ENCODE peak calls at places on chromosomes 16 and 17, in eight cellular contexts. G, D, W, S, L, M, X and A are unnamed samples.

GRCh38 chr17:3886776-3887175 is 6.1 kb downstream of the CAMKK1 start:
- DNase-seq in G (no peak), D (no peak), W (no peak), S (no peak), L (no peak), M (no peak), X (no peak), A (no peak)

GRCh38 chr16:85891776-85892166 is 7.2 kb upstream of the IRF8 start:
- DNase-seq in G (no peak), D (no peak), W (no peak), S (no peak), L (no peak), M (no peak), X (no peak), A (no peak)

GRCh38 chr17:57894848-57895247 is 45.0 kb upstream of the MRPS23 start:
- DNase-seq in G (no peak), D (no peak), W (no peak), S (no peak), L (no peak), M (no peak), X (no peak), A (no peak)

GRCh38 chr16:87723224-87723619 is 42.6 kb downstream of the KLHDC4 start:
- DNase-seq in G (no peak), D (peak), W (peak), S (no peak), L (peak), M (peak), X (peak), A (no peak)

GRCh38 chr16:3189869-3190268 is 1.9 kb downstream of the OR1F1 start:
- DNase-seq in G (no peak), D (no peak), W (no peak), S (no peak), L (no peak), M (no peak), X (no peak), A (no peak)

GRCh38 chr16:73058616-73059409 is 10.9 kb upstream of the ZFHX3 start:
- DNase-seq in G (no peak), D (peak), W (peak), S (no peak), L (peak), M (peak), X (peak), A (no peak)

GRCh38 chr16:48386559-48387312 is 1.5 kb upstream of the SIAH1 start:
- DNase-seq in G (no peak), D (peak), W (no peak), S (no peak), L (no peak), M (no peak), X (no peak), A (no peak)

GRCh38 chr16:86959729-86960128 is 357.5 kb downstream of the C16orf95 start:
- DNase-seq in G (no peak), D (no peak), W (no peak), S (no peak), L (no peak), M (no peak), X (no peak), A (no peak)

GRCh38 chr17:62172492-62173291 is 107.6 kb upstream of the MED13 start:
- DNase-seq in G (no peak), D (no peak), W (no peak), S (no peak), L (peak), M (no peak), X (no peak), A (no peak)

GRCh38 chr17:76751416-76751993 is 13.6 kb downstream of the MFSD11 start:
- DNase-seq in G (no peak), D (no peak), W (no peak), S (no peak), L (no peak), M (no peak), X (no peak), A (no peak)

GRCh38 chr16:20598832-20599469 is 22.8 kb upstream of the ACSM2B start:
- DNase-seq in G (no peak), D (no peak), W (no peak), S (no peak), L (peak), M (no peak), X (no peak), A (no peak)

GRCh38 chr16:56690420-56691122 is 8.3 kb downstream of the MT1X start:
- DNase-seq in G (no peak), D (no peak), W (no peak), S (no peak), L (no peak), M (no peak), X (no peak), A (no peak)

GRCh38 chr16:66236301-66236700 is 130.2 kb upstream of the CDH5 start:
- DNase-seq in G (no peak), D (no peak), W (no peak), S (no peak), L (no peak), M (no peak), X (no peak), A (no peak)

GRCh38 chr16:71540-72341 is 690 bp downstream of the RHBDF1 start:
- DNase-seq in G (no peak), D (peak), W (peak), S (no peak), L (peak), M (peak), X (peak), A (peak)

GRCh38 chr16:85152414-85153030 is 40.2 kb upstream of the CIBAR2 start:
- DNase-seq in G (no peak), D (no peak), W (peak), S (no peak), L (no peak), M (peak), X (no peak), A (peak)

GRCh38 chr17:75840779-75841123 is 3.5 kb downstream of the UNC13D start:
- DNase-seq in G (no peak), D (no peak), W (no peak), S (no peak), L (no peak), M (no peak), X (no peak), A (no peak)

GRCh38 chr17:17191346-17191792 is 14.8 kb downstream of the PLD6 start:
- DNase-seq in G (no peak), D (no peak), W (no peak), S (no peak), L (no peak), M (peak), X (peak), A (no peak)

GRCh38 chr16:4591706-4592470 is 22.8 kb downstream of the UBALD1 start:
- DNase-seq in G (no peak), D (no peak), W (no peak), S (no peak), L (no peak), M (no peak), X (no peak), A (no peak)

GRCh38 chr16:30755955-30756780 is 5.7 kb downstream of the CFAP119 start:
- DNase-seq in G (no peak), D (no peak), W (no peak), S (no peak), L (no peak), M (no peak), X (no peak), A (no peak)

GRCh38 chr16:80710918-80711317 is 93.5 kb downstream of the CDYL2 start:
- DNase-seq in G (no peak), D (no peak), W (no peak), S (no peak), L (no peak), M (no peak), X (no peak), A (no peak)

GRCh38 chr16:11254913-11255736 is 879 bp downstream of the SOCS1 start:
- DNase-seq in G (peak), D (peak), W (peak), S (no peak), L (peak), M (peak), X (peak), A (peak)

GRCh38 chr17:31494259-31495048 is 103.0 kb downstream of the RAB11FIP4 start:
- DNase-seq in G (peak), D (no peak), W (peak), S (peak), L (no peak), M (no peak), X (no peak), A (peak)

GRCh38 chr17:80312621-80313135 is 52.0 kb downstream of the RNF213 start:
- DNase-seq in G (no peak), D (no peak), W (no peak), S (no peak), L (no peak), M (no peak), X (no peak), A (no peak)

GRCh38 chr16:75679366-75679765 is 2.6 kb upstream of the CPHXL2 start:
- DNase-seq in G (no peak), D (no peak), W (no peak), S (no peak), L (no peak), M (no peak), X (no peak), A (no peak)

GRCh38 chr16:84514874-84515835 is 10.7 kb upstream of the MEAK7 start:
- DNase-seq in G (peak), D (peak), W (no peak), S (no peak), L (no peak), M (no peak), X (no peak), A (no peak)

GRCh38 chr16:8655184-8655717 is 19.2 kb upstream of the ABAT start:
- DNase-seq in G (no peak), D (no peak), W (peak), S (no peak), L (peak), M (no peak), X (peak), A (no peak)

GRCh38 chr16:72939247-72939646 is 108.7 kb downstream of the ZFHX3 start:
- DNase-seq in G (no peak), D (no peak), W (no peak), S (no peak), L (no peak), M (no peak), X (peak), A (peak)

GRCh38 chr17:40417258-40417608 is 463 bp downstream of the TOP2A start:
- DNase-seq in G (no peak), D (no peak), W (no peak), S (no peak), L (peak), M (no peak), X (no peak), A (no peak)

GRCh38 chr16:29761882-29762281 is 16.1 kb upstream of the C16orf54 start:
- DNase-seq in G (no peak), D (no peak), W (no peak), S (no peak), L (peak), M (no peak), X (no peak), A (no peak)

GRCh38 chr17:49495842-49496182 is 719 bp downstream of the NGFR start:
- DNase-seq in G (no peak), D (no peak), W (no peak), S (no peak), L (no peak), M (no peak), X (no peak), A (no peak)

GRCh38 chr16:70610273-70611223 is 35.8 kb upstream of the IL34 start:
- DNase-seq in G (no peak), D (no peak), W (no peak), S (no peak), L (no peak), M (peak), X (no peak), A (no peak)

GRCh38 chr16:11743308-11744074 is 834 bp upstream of the TXNDC11 start:
- DNase-seq in G (peak), D (peak), W (peak), S (no peak), L (peak), M (no peak), X (peak), A (no peak)

GRCh38 chr17:38327936-38328335 is 15.8 kb downstream of the GPR179 start:
- DNase-seq in G (no peak), D (no peak), W (no peak), S (no peak), L (no peak), M (no peak), X (no peak), A (no peak)

GRCh38 chr17:61833536-61834203 is 29.7 kb downstream of the BRIP1 start:
- DNase-seq in G (no peak), D (no peak), W (peak), S (peak), L (no peak), M (no peak), X (peak), A (peak)

GRCh38 chr16:72203401-72203800 is 31.4 kb upstream of the PMFBP1 start:
- DNase-seq in G (no peak), D (no peak), W (peak), S (no peak), L (no peak), M (no peak), X (peak), A (peak)

GRCh38 chr17:1643293-1643998 is 2.1 kb downstream of the SCARF1 start:
- DNase-seq in G (peak), D (no peak), W (peak), S (no peak), L (no peak), M (peak), X (no peak), A (peak)

GRCh38 chr17:44990994-44991393 is 22.9 kb upstream of the C1QL1 start:
- DNase-seq in G (no peak), D (no peak), W (no peak), S (no peak), L (no peak), M (no peak), X (no peak), A (no peak)

GRCh38 chr17:8534498-8535188 is 95.9 kb downstream of the MYH10 start:
- DNase-seq in G (no peak), D (no peak), W (no peak), S (no peak), L (no peak), M (no peak), X (no peak), A (no peak)
- H3K27ac ChIP-seq in G (no peak), D (no peak), W (no peak), S (no peak), L (no peak), M (no peak), X (no peak), A (no peak)

GRCh38 chr17:13017623-13018462 is at the start of gene ELAC2:
- DNase-seq in G (peak), D (peak), W (peak), S (peak), L (peak), M (peak), X (peak), A (peak)
- TF ChIP-seq CTCF in G (peak), D (peak), W (no peak), S (peak), L (peak), M (peak), X (no peak), A (peak)

GRCh38 chr17:60398227-60398959 is 6.5 kb upstream of the USP32 start:
- DNase-seq in G (no peak), D (no peak), W (no peak), S (no peak), L (peak), M (no peak), X (no peak), A (no peak)

GRCh38 chr17:60393840-60394529 is 2.1 kb upstream of the USP32 start:
- DNase-seq in G (no peak), D (no peak), W (no peak), S (no peak), L (no peak), M (no peak), X (no peak), A (no peak)

GRCh38 chr17:60396412-60396811 is 4.5 kb upstream of the USP32 start:
- DNase-seq in G (no peak), D (no peak), W (no peak), S (no peak), L (no peak), M (no peak), X (no peak), A (no peak)

GRCh38 chr17:60392845-60393702 is 1.1 kb upstream of the USP32 start:
- DNase-seq in G (no peak), D (peak), W (peak), S (no peak), L (peak), M (no peak), X (peak), A (peak)

GRCh38 chr17:60395508-60396065 is 3.7 kb upstream of the USP32 start:
- DNase-seq in G (no peak), D (no peak), W (no peak), S (no peak), L (no peak), M (no peak), X (no peak), A (no peak)
- H3K27ac ChIP-seq in G (no peak), D (no peak), W (no peak), S (no peak), L (no peak), M (no peak), X (no peak), A (no peak)

GRCh38 chr16:1583180-1583579 is 28.7 kb downstream of the IFT140 start:
- DNase-seq in G (no peak), D (no peak), W (no peak), S (no peak), L (no peak), M (no peak), X (no peak), A (no peak)
- TF ChIP-seq CTCF in G (no peak), D (no peak), W (no peak), S (no peak), L (no peak), M (no peak), X (no peak), A (no peak)

DNA sequence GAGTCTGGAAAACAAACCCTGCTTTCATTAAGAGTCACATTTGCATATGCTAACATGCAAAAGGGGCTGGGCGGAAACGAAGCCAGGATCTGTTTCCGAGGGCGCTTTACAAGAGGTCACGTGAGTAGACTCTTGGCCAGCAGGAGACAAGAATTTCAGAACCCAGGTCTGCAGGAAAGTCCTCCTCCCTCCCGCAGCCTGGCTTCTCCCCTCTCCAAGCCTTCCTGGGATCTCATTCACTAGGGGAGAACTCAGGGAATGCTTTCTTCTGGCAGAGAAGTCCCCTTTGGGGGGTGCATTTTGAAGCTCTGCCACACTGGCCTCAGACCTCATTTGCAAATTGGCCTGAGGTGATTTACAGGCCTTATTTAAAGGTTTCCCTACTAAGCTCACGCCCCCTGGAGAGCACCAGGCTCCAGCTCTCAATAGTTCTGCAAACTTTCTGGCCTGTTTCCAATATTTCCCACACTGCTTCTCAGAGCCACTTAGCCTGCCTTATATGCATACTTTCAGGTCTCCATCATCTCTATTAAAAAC is 57.2 kb upstream of the CACNG5 start:
- DNase-seq in G (no peak), D (no peak), W (no peak), S (no peak), L (no peak), M (no peak), X (no peak), A (no peak)
- H3K27ac ChIP-seq in G (no peak), D (no peak), W (no peak), S (no peak), L (no peak), M (no peak), X (no peak), A (no peak)

DNA sequence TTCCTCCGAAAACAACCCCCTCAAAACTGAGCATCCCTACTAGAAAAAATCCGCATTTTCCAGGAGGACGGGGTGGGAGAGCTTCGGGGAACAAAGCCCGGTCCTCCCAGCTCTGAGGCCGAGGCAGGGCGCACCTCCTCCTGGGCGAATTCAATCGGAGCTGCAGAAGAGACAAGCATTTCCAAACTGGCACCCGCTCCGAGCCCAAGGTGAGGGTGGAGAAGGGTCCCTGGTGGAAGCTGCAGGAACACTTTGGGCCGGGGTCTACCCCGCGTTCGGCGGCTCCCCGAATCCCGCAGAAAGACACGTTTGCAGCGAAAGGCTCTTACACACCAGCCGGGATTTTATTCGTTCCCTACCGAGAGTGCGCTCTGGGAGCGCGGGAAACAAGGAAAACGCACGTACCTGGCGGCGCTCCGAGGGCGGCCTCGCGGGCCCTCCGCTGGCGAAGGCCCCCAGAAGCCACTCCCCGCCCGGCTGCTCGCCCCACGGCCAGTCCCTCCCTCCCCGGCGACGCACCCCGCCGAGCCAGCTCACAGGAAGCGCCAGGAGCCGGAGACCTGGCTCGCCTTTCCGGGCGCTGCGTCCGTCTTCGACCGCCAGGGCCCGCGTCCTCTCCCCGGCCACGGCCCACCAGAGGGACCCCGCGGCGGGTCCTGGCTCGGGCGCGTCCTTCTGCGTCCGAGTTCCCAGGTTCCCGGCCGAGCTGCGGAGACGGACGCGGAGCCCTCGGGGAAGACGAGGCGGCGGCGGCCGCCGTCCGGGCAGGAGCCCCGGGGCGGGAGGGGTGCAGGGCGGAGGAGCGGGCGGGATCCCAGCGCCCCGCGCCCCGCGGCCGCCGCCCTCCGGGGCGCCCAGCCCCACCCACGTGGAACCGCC is 49.8 kb upstream of the BAHCC1 start:
- DNase-seq in G (peak), D (peak), W (peak), S (peak), L (peak), M (peak), X (peak), A (peak)
- TF ChIP-seq CTCF in G (no peak), D (peak), W (peak), S (peak), L (peak), M (peak), X (no peak), A (no peak)

DNA sequence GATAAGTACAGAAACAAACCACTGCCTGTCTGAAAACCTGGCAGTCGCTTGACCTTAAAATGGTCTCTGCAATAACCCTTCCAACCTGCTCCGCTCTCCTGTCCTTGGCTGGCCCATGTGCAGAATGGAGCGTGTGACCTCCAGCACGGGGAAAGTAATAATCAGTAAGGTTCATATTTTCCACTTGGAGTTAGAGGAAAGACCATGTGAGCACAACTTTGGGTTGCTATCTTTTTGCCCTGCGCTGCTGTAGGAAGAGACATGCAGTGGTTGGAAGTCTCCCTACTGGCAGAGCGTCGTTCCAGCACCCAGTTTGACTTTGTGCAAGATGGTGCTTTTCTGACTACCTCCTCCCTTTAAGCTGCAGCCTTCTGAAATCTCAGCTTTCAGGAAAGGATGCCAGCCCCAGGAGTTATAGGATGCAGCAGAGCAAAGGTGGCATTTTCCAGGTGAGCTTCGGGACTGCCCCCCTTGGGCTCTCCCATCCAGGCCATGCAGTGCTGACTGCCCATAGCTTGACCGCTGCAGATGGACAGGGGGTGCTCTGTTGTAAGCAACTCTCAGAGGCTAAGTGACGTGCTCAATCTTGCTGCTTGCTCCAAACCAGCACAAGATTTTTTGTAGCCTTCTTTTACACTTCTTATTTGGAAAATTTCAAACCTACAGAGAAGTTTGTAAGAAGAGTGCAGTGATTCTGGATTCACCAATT is 110.7 kb upstream of the NOL11 start:
- DNase-seq in G (no peak), D (no peak), W (no peak), S (no peak), L (no peak), M (no peak), X (no peak), A (no peak)
- H3K27ac ChIP-seq in G (no peak), D (no peak), W (no peak), S (no peak), L (no peak), M (no peak), X (no peak), A (no peak)